ENCODE peak calls at places on chromosome 14, in eight cellular contexts. A is cardiac muscle cell, I is prostate gland, C is Calu3, P is NCI-H2081, O is hippocampal formation, J is neural progenitor cell, Y is ovary. R is an unnamed sample.

GRCh38 chr14:74945261-74945851 is 10.0 kb downstream of the PGF start:
- DNase-seq in A (peak), I (no peak), C (peak), P (peak), O (no peak), J (peak), Y (no peak), R (no peak)

GRCh38 chr14:49966304-49966809 is 73.5 kb downstream of the ARF6 start:
- DNase-seq in A (peak), I (no peak), C (peak), P (no peak), O (no peak), J (peak), Y (no peak), R (peak)

GRCh38 chr14:22664261-22664660 is 20.1 kb upstream of the OR6J1 start:
- DNase-seq in A (no peak), I (no peak), C (no peak), P (no peak), O (no peak), J (no peak), Y (no peak), R (no peak)

GRCh38 chr14:73784988-73785313 is 66.7 kb upstream of the PTGR2 start:
- DNase-seq in A (no peak), I (no peak), C (no peak), P (no peak), O (no peak), J (no peak), Y (no peak), R (no peak)

GRCh38 chr14:23296012-23296777 is 6.5 kb downstream of the PPP1R3E start:
- DNase-seq in A (no peak), I (no peak), C (no peak), P (no peak), O (no peak), J (no peak), Y (no peak), R (no peak)

GRCh38 chr14:50559990-50560928 is at the start of gene ATL1:
- DNase-seq in A (peak), I (peak), C (peak), P (peak), O (peak), J (peak), Y (peak), R (peak)

GRCh38 chr14:21668377-21668776 is 5.2 kb downstream of the OR4E1 start:
- DNase-seq in A (peak), I (no peak), C (no peak), P (no peak), O (no peak), J (no peak), Y (no peak), R (no peak)

GRCh38 chr14:49306152-49306751 is 279.9 kb downstream of the RPS29 start:
- DNase-seq in A (peak), I (no peak), C (no peak), P (peak), O (no peak), J (peak), Y (no peak), R (peak)

GRCh38 chr14:103994535-103995184 is 52.3 kb upstream of the RD3L start:
- DNase-seq in A (no peak), I (no peak), C (peak), P (no peak), O (no peak), J (no peak), Y (no peak), R (no peak)

GRCh38 chr14:39050389-39050788 is 52.6 kb downstream of the SEC23A start:
- DNase-seq in A (peak), I (no peak), C (peak), P (no peak), O (no peak), J (no peak), Y (no peak), R (peak)

GRCh38 chr14:31090872-31091764 is 64.9 kb upstream of the STRN3 start:
- DNase-seq in A (peak), I (peak), C (peak), P (no peak), O (no peak), J (no peak), Y (peak), R (peak)

GRCh38 chr14:99116741-99117295 is 155.2 kb downstream of the BCL11B start:
- DNase-seq in A (no peak), I (no peak), C (no peak), P (no peak), O (no peak), J (no peak), Y (no peak), R (no peak)

GRCh38 chr14:95018845-95019244 is 138.5 kb downstream of the DICER1 start:
- DNase-seq in A (peak), I (no peak), C (no peak), P (no peak), O (no peak), J (no peak), Y (no peak), R (peak)

GRCh38 chr14:104697317-104697703 is 7.9 kb downstream of the INF2 start:
- DNase-seq in A (no peak), I (no peak), C (no peak), P (no peak), O (no peak), J (no peak), Y (no peak), R (no peak)

GRCh38 chr14:60760209-60760608 is 25.6 kb downstream of the MNAT1 start:
- DNase-seq in A (peak), I (no peak), C (no peak), P (peak), O (no peak), J (no peak), Y (no peak), R (no peak)

GRCh38 chr14:49586673-49587460 is 687 bp upstream of the RPS29 start:
- DNase-seq in A (peak), I (no peak), C (peak), P (peak), O (no peak), J (peak), Y (peak), R (peak)

GRCh38 chr14:88868558-88869159 is 44.2 kb downstream of the TTC8 start:
- DNase-seq in A (peak), I (peak), C (no peak), P (peak), O (no peak), J (no peak), Y (no peak), R (peak)

GRCh38 chr14:101810897-101811620 is 49.5 kb downstream of the PPP2R5C start:
- DNase-seq in A (no peak), I (no peak), C (no peak), P (no peak), O (no peak), J (no peak), Y (no peak), R (no peak)

GRCh38 chr14:104870368-104871144 is 5.5 kb downstream of the CEP170B start:
- DNase-seq in A (no peak), I (no peak), C (peak), P (no peak), O (no peak), J (peak), Y (no peak), R (no peak)

GRCh38 chr14:67131691-67132090 is 57.5 kb upstream of the GARIN2 start:
- DNase-seq in A (no peak), I (no peak), C (no peak), P (no peak), O (no peak), J (no peak), Y (no peak), R (no peak)

GRCh38 chr14:87805315-87805723 is 187.7 kb downstream of the GALC start:
- DNase-seq in A (peak), I (no peak), C (peak), P (peak), O (peak), J (peak), Y (no peak), R (peak)

GRCh38 chr14:70919774-70920173 is 12.5 kb downstream of the PCNX1 start:
- DNase-seq in A (peak), I (no peak), C (no peak), P (no peak), O (no peak), J (no peak), Y (no peak), R (no peak)

GRCh38 chr14:55614304-55614703 is 34.3 kb downstream of the KTN1 start:
- DNase-seq in A (no peak), I (no peak), C (no peak), P (no peak), O (no peak), J (no peak), Y (no peak), R (no peak)

GRCh38 chr14:95497561-95498011 is 18.9 kb downstream of the SYNE3 start:
- DNase-seq in A (no peak), I (no peak), C (no peak), P (no peak), O (no peak), J (no peak), Y (no peak), R (no peak)

GRCh38 chr14:22487401-22487800 is 101.6 kb downstream of the DAD1 start:
- DNase-seq in A (no peak), I (no peak), C (no peak), P (no peak), O (no peak), J (no peak), Y (no peak), R (no peak)

GRCh38 chr14:53652068-53652467 is 304.6 kb downstream of the BMP4 start:
- DNase-seq in A (no peak), I (no peak), C (no peak), P (no peak), O (no peak), J (no peak), Y (no peak), R (no peak)

GRCh38 chr14:104551851-104552737 is 27.5 kb upstream of the C14orf180 start:
- DNase-seq in A (no peak), I (no peak), C (no peak), P (no peak), O (no peak), J (no peak), Y (no peak), R (no peak)

GRCh38 chr14:35944847-35945246 is 118.7 kb downstream of the BRMS1L start:
- DNase-seq in A (no peak), I (no peak), C (peak), P (peak), O (no peak), J (peak), Y (no peak), R (no peak)

GRCh38 chr14:38174721-38175120 is 33.0 kb upstream of the SSTR1 start:
- DNase-seq in A (no peak), I (no peak), C (no peak), P (no peak), O (no peak), J (no peak), Y (no peak), R (no peak)

R was measured in AG10803.